ENCODE peak calls at places on chromosomes 16 and 17, in seven cellular contexts. I, T, L, F, N, E and S are unnamed samples.

GRCh38 chr17:67281053-67281452 is 36.1 kb upstream of the HELZ start:
- DNase-seq in F (no peak), N (no peak), I (no peak), L (no peak), E (no peak), T (no peak), S (no peak)

GRCh38 chr16:50303605-50304466 is 37.5 kb downstream of the ADCY7 start:
- DNase-seq in E (no peak), N (no peak), L (no peak), I (no peak), F (no peak), T (peak), S (peak)

GRCh38 chr16:5506021-5506420 is 408.4 kb upstream of the EEF2KMT start:
- DNase-seq in I (no peak), L (no peak), F (no peak), T (no peak), E (no peak), N (no peak), S (no peak)

GRCh38 chr16:17633146-17633966 is 162.6 kb upstream of the XYLT1 start:
- DNase-seq in I (no peak), E (no peak), T (no peak), L (no peak), F (no peak), N (no peak), S (no peak)

GRCh38 chr17:71327376-71328059 is 793.3 kb upstream of the SOX9 start:
- DNase-seq in T (no peak), F (peak), I (no peak), L (no peak), E (no peak), N (no peak), S (no peak)

GRCh38 chr16:85984211-85984880 is 85.4 kb downstream of the IRF8 start:
- DNase-seq in E (no peak), N (no peak), L (no peak), T (no peak), I (no peak), F (no peak), S (no peak)

GRCh38 chr16:29154676-29155121 is 169.8 kb downstream of the LAT start:
- DNase-seq in E (no peak), F (peak), T (no peak), I (no peak), N (no peak), L (no peak), S (no peak)

GRCh38 chr17:16381496-16381820 is 567 bp downstream of the UBB start:
- DNase-seq in T (no peak), N (no peak), F (no peak), I (no peak), L (no peak), E (no peak), S (no peak)

GRCh38 chr17:8893621-8894020 is 26.1 kb upstream of the PIK3R6 start:
- DNase-seq in N (no peak), T (no peak), L (no peak), E (no peak), F (no peak), I (no peak), S (no peak)

GRCh38 chr16:73071131-73071940 is 23.4 kb upstream of the ZFHX3 start:
- DNase-seq in L (no peak), I (no peak), T (peak), F (no peak), E (peak), N (no peak), S (no peak)

GRCh38 chr16:81645303-81645702 is 133.8 kb upstream of the PLCG2 start:
- DNase-seq in I (no peak), L (no peak), F (peak), T (peak), N (peak), E (peak), S (no peak)

GRCh38 chr16:2799205-2799851 is 1.1 kb downstream of the PRSS41 start:
- DNase-seq in N (no peak), I (no peak), E (no peak), T (peak), F (no peak), L (no peak), S (no peak)

GRCh38 chr17:75822119-75822799 is 21.9 kb downstream of the UNC13D start:
- DNase-seq in T (no peak), E (no peak), F (no peak), I (no peak), L (no peak), N (no peak), S (no peak)

GRCh38 chr17:75242461-75243042 is 18.9 kb downstream of the GGA3 start:
- DNase-seq in E (no peak), N (no peak), L (no peak), T (no peak), F (no peak), I (no peak), S (no peak)

GRCh38 chr17:36198831-36199465 is 2.4 kb upstream of the CCL3L1 start:
- DNase-seq in F (no peak), E (no peak), L (no peak), T (no peak), I (no peak), N (no peak), S (peak)

GRCh38 chr16:29852654-29853053 is 10.4 kb downstream of the CDIPT start:
- DNase-seq in F (no peak), T (no peak), E (no peak), L (peak), I (no peak), N (peak), S (no peak)

GRCh38 chr17:72810991-72811508 is 281.4 kb downstream of the SLC39A11 start:
- DNase-seq in F (no peak), L (no peak), N (no peak), E (no peak), I (no peak), T (no peak), S (no peak)

GRCh38 chr17:63832455-63832854 is 5.0 kb upstream of the FTSJ3 start:
- DNase-seq in L (no peak), T (no peak), F (no peak), N (no peak), E (no peak), I (no peak), S (no peak)

GRCh38 chr17:32269377-32269776 is 3.7 kb downstream of the RHBDL3 start:
- DNase-seq in N (no peak), T (peak), E (peak), I (no peak), F (no peak), L (no peak), S (no peak)

GRCh38 chr17:4604111-4604644 is 19.8 kb downstream of the SMTNL2 start:
- DNase-seq in F (no peak), I (no peak), L (peak), T (no peak), N (no peak), E (peak), S (no peak)

GRCh38 chr16:10859650-10860049 is 17.4 kb upstream of the CIITA start:
- DNase-seq in L (no peak), T (no peak), E (no peak), N (no peak), F (no peak), I (no peak), S (no peak)

GRCh38 chr17:73592531-73592961 is 51.7 kb downstream of the SDK2 start:
- DNase-seq in N (no peak), I (no peak), L (no peak), E (no peak), T (no peak), F (no peak), S (no peak)

GRCh38 chr16:73231969-73232554 is 184.1 kb upstream of the ZFHX3 start:
- DNase-seq in T (no peak), E (peak), F (no peak), N (no peak), L (no peak), I (no peak), S (no peak)

GRCh38 chr16:46586011-46586577 is 35.1 kb downstream of the SHCBP1 start:
- DNase-seq in T (no peak), N (no peak), I (no peak), F (no peak), E (no peak), L (no peak), S (no peak)

GRCh38 chr16:2295056-2295798 is 27.3 kb upstream of the RNPS1 start:
- DNase-seq in I (no peak), L (no peak), E (no peak), N (no peak), F (no peak), T (no peak), S (no peak)

GRCh38 chr17:6104956-6105355 is 34.8 kb downstream of the WSCD1 start:
- DNase-seq in L (no peak), F (no peak), T (no peak), I (no peak), N (no peak), E (no peak), S (no peak)

GRCh38 chr16:66524601-66525164 is 25.2 kb downstream of the TK2 start:
- DNase-seq in N (no peak), I (no peak), T (peak), E (no peak), F (no peak), L (no peak), S (no peak)

GRCh38 chr16:626787-627457 is 3.9 kb upstream of the WFIKKN1 start:
- DNase-seq in L (peak), F (peak), T (no peak), N (peak), I (peak), E (no peak), S (no peak)

GRCh38 chr17:29720471-29720990 is 97.8 kb upstream of the CORO6 start:
- DNase-seq in I (no peak), L (no peak), T (no peak), F (no peak), N (no peak), E (no peak), S (no peak)

GRCh38 chr17:75088902-75089417 is 1.2 kb downstream of the SLC16A5 start:
- DNase-seq in E (no peak), L (no peak), N (no peak), T (no peak), F (no peak), I (no peak), S (no peak)

GRCh38 chr16:50367777-50368409 is 895 bp downstream of the BRD7 start:
- DNase-seq in E (no peak), I (no peak), L (no peak), T (no peak), F (no peak), N (no peak), S (no peak)

DNA sequence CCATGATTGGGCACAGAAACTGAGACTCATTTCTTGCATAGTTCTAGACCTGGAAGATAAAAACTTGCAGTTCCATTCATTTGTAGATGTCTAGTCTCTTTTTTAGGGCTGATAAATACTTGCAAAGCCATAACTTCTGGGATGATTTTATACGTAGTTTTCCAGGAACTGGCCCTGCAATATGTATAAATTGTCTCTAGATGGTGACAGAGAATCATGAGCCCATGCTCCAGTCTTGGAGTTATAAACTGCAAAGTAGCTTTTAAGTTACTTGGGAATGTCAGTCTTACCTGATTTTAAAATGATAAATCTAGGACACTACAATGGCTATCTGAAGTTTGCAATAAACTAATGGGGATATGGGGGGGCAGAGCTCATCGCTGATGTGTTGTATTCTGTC is 3.0 kb upstream of the ADAMTS18 start:
- DNase-seq in E (no peak), F (no peak), T (no peak), I (no peak), L (no peak), N (no peak), S (no peak)
- TF ChIP-seq CTCF in E (no peak), F (peak), T (no peak), I (no peak), L (no peak), N (no peak), S (peak)

DNA sequence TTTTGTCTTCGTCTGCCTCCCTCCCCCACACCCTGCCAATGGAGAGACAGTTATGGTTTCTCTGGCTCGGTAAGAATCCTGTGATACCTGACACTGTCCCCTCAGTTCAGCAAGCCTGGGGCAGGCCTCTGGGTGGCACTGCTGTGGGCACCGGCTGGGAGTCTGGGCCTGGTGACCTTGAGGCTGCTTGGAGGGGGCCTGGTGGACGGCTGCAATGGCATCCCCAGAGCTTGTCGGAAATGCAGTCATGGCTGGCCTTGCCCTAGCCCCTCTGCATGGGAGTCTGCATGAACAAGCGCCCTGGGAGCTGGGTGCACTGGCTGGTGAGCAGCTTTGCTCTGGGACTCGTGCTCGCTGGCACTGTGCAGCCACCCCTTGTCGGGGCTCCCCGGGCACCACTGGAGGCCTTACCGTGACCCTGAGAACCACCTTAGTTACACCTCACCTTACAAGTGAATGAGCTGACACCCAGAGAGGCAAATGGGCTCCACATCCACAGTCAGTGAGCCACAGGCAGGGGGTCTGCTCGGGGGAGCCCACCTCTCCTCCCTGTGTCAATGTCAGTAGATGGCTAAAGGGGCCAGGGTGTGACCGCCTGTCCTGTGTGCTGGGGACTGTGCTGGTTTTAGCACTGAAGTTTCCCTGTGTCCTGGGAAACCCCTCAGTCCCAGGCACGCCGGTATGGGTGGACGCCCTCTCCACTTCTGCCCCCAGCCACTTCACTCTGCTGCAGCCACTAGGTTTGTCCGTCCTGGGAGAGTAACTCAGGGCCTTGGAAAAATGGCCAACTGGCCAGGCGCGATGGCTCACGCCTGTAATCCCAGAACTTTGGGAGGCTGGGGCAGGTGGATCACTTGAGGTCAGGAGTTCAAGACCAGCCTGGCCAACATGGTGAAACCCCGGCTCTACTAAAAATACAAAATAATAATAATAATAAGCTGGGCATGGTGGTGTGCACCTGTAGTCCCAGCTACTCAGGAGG is 1.4 kb downstream of the LGALS3BP start:
- DNase-seq in L (no peak), T (no peak), N (no peak), I (no peak), F (no peak), E (peak), S (no peak)
- TF ChIP-seq CTCF in L (no peak), T (no peak), N (no peak), I (no peak), F (no peak), E (no peak), S (no peak)

GRCh38 chr16:21697032-21697431 is 33.3 kb downstream of the OTOA start:
- DNase-seq in L (no peak), E (no peak), N (no peak), I (no peak), T (no peak), F (no peak), S (no peak)

GRCh38 chr16:21702259-21702658 is 38.5 kb downstream of the OTOA start:
- DNase-seq in T (no peak), I (no peak), E (no peak), L (no peak), N (no peak), F (no peak), S (no peak)

GRCh38 chr16:21703156-21703555 is 39.4 kb downstream of the OTOA start:
- DNase-seq in I (no peak), N (no peak), T (no peak), F (no peak), L (no peak), E (no peak), S (no peak)

GRCh38 chr16:21701271-21701670 is 37.5 kb downstream of the OTOA start:
- DNase-seq in F (no peak), I (no peak), E (no peak), N (no peak), T (no peak), L (no peak), S (no peak)

DNA sequence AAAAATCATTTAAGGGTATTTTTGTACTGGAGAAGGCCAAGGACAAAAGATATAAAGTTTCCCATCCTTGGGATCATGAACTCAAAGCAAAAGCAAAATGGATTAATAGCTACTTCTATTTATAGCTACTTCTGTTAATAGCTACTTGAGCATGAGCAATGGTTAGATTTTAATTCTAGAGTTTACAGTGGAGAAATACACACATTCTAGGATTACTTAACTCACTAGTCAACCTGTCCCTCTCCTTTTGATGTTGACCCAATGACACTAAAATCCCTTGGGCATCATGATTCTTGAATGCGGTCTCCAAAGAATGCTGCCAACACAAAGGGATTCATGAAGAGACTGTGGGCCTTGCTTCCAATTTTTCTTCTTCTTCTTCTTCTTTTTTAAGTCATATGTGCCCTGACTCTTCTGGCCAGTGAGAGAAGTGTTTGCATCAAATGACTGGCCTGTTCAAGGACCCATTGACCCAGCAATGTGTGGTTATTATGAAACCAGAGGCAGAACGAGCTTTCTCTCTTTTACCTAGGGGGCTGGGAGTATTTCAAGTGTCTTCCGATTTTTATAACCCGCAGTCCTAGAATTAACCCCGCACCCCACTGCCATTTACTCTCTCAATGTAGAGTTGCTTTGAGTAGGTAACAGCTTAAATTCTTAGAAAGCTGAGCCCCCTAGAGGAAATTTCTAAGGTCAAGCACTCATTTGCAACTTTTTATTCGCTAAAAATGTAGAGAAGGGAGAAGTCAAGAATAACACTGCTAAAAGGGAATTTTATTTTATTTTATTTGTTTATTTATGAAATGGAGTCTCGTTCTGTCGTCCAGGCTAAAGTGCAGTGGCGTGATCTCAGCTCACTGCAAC is 34.6 kb downstream of the OTOA start:
- DNase-seq in I (no peak), N (no peak), L (no peak), F (no peak), T (no peak), E (no peak), S (no peak)
- TF ChIP-seq CTCF in I (no peak), N (no peak), L (peak), F (no peak), T (no peak), E (no peak), S (no peak)

GRCh38 chr16:27503662-27504061 is 46.1 kb downstream of the GTF3C1 start:
- DNase-seq in E (no peak), L (no peak), T (no peak), F (no peak), I (no peak), N (no peak), S (no peak)

GRCh38 chr16:27508476-27508875 is 41.2 kb downstream of the GTF3C1 start:
- DNase-seq in T (no peak), I (no peak), F (no peak), N (no peak), E (no peak), L (no peak), S (no peak)

GRCh38 chr16:27505297-27506236 is 44.1 kb downstream of the GTF3C1 start:
- DNase-seq in F (no peak), I (no peak), N (no peak), E (no peak), L (no peak), T (no peak), S (no peak)

GRCh38 chr16:27511657-27512056 is 38.1 kb downstream of the GTF3C1 start:
- DNase-seq in L (no peak), E (peak), F (no peak), I (no peak), T (no peak), N (no peak), S (no peak)

DNA sequence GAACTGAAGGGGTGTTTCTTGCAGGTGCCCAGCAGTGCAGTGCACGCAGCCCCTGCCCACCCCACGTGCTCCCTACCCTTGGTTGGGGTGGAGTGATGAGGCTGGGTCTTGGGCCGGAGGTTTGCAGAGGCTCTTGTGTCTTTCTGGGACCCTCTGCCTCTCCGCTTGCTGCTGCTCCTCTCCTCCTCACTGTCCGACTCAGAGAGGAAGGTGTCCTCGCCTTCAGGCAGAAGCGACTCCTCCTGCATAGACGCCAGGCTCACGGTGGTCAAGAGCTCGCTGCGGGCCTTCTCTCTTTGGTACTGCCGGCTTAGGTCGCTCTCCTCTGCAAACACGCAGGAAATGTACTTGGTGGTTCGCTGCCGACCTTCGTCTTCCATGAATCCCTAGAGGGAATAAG is 42.9 kb downstream of the GTF3C1 start:
- DNase-seq in T (no peak), F (no peak), I (no peak), L (no peak), N (no peak), E (no peak), S (no peak)
- TF ChIP-seq CTCF in T (no peak), F (no peak), I (no peak), L (no peak), N (no peak), E (no peak), S (no peak)

DNA sequence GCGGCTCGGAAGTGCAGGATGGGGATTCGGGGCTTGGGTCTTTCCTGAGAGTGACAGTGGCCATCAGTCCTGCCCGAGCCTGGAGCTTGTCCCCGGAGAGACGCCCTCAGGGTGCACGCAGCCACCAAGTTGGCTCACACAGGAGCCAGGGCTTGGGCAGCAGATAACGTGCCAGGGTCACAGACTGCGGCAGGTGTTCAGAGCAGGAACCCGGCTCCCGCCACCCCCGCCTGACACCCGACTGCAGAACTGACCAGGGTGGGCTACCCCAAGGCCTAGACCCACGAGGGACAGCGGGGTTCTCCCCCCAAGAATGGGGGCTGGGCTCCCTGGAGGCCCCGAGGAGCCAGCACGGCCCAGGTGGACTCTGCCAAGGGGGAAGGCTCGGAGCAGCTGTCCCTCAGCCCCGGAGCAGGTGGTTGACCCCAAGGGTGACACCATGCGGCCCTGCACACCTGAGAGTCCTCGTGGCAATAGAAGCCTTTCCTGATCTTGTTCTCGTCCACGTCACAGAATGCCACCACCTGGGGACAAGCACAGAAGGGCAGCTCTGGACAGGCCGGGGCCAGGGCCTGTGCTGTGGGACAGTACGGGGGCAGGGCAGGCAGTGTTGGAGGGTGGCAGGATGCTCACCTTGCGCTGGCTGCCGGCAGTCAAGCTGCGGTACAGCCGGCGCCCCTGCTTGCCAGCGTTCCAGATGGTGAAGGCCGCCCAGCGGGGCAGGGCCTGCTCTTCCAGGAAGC is 117.1 kb upstream of the ZNF750 start:
- DNase-seq in E (no peak), I (no peak), N (no peak), L (no peak), F (no peak), T (no peak), S (peak)
- TF ChIP-seq CTCF in E (no peak), I (no peak), N (no peak), L (no peak), F (no peak), T (no peak), S (no peak)